ENCODE peak calls at places on chromosomes 13 and 19, in four cellular contexts. G is uterus, Z is heart left ventricle, W is hepatocyte. H is an unnamed sample. For H3K27me3 and H3K4me1, the result is how much of the 10 kb centered on the place peaks cover.

GRCh38 chr13:77002590-77003190 is 10.8 kb downstream of the CLN5 start:
- DNase-seq in G (no peak), W (peak), Z (no peak), H (no peak)

GRCh38 chr19:38210458-38210987 is 13.5 kb downstream of the DPF1 start:
- DNase-seq in G (peak), W (peak), Z (peak), H (peak)

GRCh38 chr13:44974056-44974798 is 15.0 kb downstream of the NUFIP1 start:
- DNase-seq in W (no peak), Z (peak), G (no peak), H (no peak)

GRCh38 chr19:40442328-40443130 is 1.6 kb downstream of the SERTAD3 start:
- DNase-seq in G (no peak), Z (no peak), W (no peak), H (no peak)

GRCh38 chr13:36059366-36059765 is 71.8 kb downstream of the DCLK1 start:
- DNase-seq in Z (no peak), W (peak), G (no peak), H (no peak)

GRCh38 chr19:10852941-10853340 is 4.7 kb downstream of the C19orf38 start:
- DNase-seq in G (no peak), W (no peak), Z (no peak), H (no peak)

GRCh38 chr13:63551731-63552130 is 2136.1 kb upstream of the PCDH20 start:
- DNase-seq in W (no peak), G (no peak), Z (no peak), H (no peak)

GRCh38 chr19:33304760-33305647 is 2.7 kb upstream of the CEBPA start:
- DNase-seq in Z (no peak), W (peak), G (no peak), H (peak)

GRCh38 chr13:113664751-113665581 is 2.1 kb upstream of the GRK1 start:
- DNase-seq in W (no peak), G (peak), Z (peak), H (peak)

GRCh38 chr13:38661276-38661675 is 25.6 kb upstream of the FREM2 start:
- DNase-seq in G (no peak), Z (no peak), W (no peak), H (no peak)

GRCh38 chr13:93147946-93148345 is 78.7 kb upstream of the GPC6 start:
- DNase-seq in W (no peak), G (no peak), Z (no peak), H (no peak)

GRCh38 chr19:13726323-13726722 is 38.0 kb upstream of the MRI1 start:
- DNase-seq in Z (no peak), W (no peak), G (no peak), H (no peak)

GRCh38 chr19:48813123-48813911 is 2.5 kb upstream of the BCAT2 start:
- DNase-seq in G (no peak), Z (no peak), W (peak), H (no peak)

GRCh38 chr19:15672580-15673175 is at the start of gene CYP4F12:
- DNase-seq in Z (peak), G (peak), W (peak), H (peak)

GRCh38 chr13:62510906-62511655 is 1095.4 kb upstream of the PCDH20 start:
- DNase-seq in W (no peak), G (no peak), Z (no peak), H (no peak)

GRCh38 chr13:68540244-68540643 is 1310.1 kb upstream of the PCDH9 start:
- DNase-seq in W (no peak), Z (no peak), G (no peak), H (no peak)

GRCh38 chr19:1452802-1453524 is 3.0 kb downstream of the APC2 start:
- DNase-seq in G (no peak), W (no peak), Z (no peak), H (no peak)

GRCh38 chr19:1455002-1455335 is 5.0 kb downstream of the APC2 start:
- DNase-seq in W (no peak), G (no peak), Z (no peak), H (no peak)

GRCh38 chr19:1455336-1456120 is 5.6 kb downstream of the APC2 start:
- DNase-seq in W (peak), Z (no peak), G (peak), H (peak)

GRCh38 chr19:1451916-1452801 is 2.2 kb downstream of the APC2 start:
- DNase-seq in Z (no peak), G (no peak), W (no peak), H (no peak)

GRCh38 chr19:1453525-1454371 is 3.8 kb downstream of the APC2 start:
- DNase-seq in Z (no peak), W (no peak), G (peak), H (no peak)
- H3K27me3 ChIP-seq in Z (half or more), W (half or more), G (half or more), H (half or more)

DNA sequence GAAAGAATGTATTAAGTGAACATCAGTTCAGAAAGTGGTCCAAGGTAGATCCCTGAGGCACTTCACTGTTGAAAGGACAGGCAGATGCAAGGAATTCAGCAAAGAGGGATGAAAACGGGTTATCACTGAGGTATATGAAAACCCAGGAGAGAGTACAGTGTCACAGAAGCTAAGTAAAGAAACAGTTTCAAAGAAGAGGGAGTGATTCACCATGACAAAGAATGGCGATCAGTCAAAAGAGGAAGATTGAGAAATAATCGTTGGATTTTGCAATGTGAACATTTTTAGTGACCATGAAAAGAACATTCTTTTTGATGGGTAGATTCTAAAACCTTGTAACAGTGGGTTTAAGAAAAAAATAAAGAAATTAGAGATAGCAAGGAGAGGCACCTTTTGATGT is 99.3 kb downstream of the EPSTI1 start:
- DNase-seq in W (no peak), G (no peak), Z (no peak), H (no peak)
- H3K27ac ChIP-seq in W (no peak), G (no peak), Z (no peak), H (no peak)

DNA sequence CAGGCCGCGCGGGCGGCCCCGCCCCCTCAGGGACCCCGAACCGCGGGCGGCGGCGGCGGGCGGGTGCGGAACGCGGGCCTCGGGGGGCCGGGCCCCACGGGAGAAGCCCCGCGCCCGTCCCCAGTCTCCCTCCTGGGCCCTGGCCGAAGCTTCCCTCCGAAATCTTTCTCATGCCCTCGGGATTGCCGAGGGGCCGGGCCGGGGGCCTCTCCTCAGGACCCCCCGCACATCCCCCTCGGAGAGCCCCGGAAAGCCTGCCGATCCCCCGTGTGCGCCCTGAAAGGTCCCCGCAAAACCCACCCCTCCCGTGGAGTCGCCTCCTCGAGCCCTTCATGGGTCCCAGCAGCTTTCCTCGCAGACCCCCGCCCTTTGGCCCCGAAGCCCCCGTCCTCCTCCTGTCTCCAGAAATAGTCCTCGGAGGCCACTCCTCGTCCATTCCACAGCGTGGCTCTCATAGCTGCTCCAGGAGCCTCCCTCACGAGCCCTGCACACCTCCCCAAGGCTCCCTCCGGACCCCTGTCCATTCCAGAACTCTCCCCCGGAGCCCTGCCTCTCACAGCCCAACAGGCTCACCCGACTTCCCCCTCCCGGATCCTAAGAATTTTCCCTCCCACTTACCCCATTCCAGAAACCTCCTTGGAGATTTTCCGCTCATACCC is 555 bp downstream of the SAMD4B start:
- DNase-seq in Z (no peak), G (peak), W (peak), H (no peak)
- H3K4me1 ChIP-seq in Z (under half), G (under half), W (under half), H (half or more)

GRCh38 chr13:99955107-99955746 is 16.3 kb downstream of the ZIC5 start:
- DNase-seq in Z (no peak), W (no peak), G (no peak), H (peak)
- H3K27me3 ChIP-seq in Z (half or more), W (half or more), G (under half), H (under half)

GRCh38 chr13:46211521-46212351 is at the start of gene LRRC63:
- DNase-seq in W (peak), Z (peak), G (peak), H (peak)
- H3K27ac ChIP-seq in W (peak), Z (no peak), G (peak), H (peak)

GRCh38 chr13:97225533-97225932 is 3.4 kb downstream of the MBNL2 start:
- DNase-seq in Z (peak), W (no peak), G (no peak), H (no peak)

GRCh38 chr13:97224544-97225324 is 2.6 kb downstream of the MBNL2 start:
- DNase-seq in Z (peak), G (no peak), W (peak), H (no peak)

GRCh38 chr13:97228850-97229521 is 6.9 kb downstream of the MBNL2 start:
- DNase-seq in Z (no peak), W (no peak), G (no peak), H (no peak)

GRCh38 chr13:97226013-97226412 is 3.9 kb downstream of the MBNL2 start:
- DNase-seq in W (no peak), G (no peak), Z (no peak), H (no peak)

DNA sequence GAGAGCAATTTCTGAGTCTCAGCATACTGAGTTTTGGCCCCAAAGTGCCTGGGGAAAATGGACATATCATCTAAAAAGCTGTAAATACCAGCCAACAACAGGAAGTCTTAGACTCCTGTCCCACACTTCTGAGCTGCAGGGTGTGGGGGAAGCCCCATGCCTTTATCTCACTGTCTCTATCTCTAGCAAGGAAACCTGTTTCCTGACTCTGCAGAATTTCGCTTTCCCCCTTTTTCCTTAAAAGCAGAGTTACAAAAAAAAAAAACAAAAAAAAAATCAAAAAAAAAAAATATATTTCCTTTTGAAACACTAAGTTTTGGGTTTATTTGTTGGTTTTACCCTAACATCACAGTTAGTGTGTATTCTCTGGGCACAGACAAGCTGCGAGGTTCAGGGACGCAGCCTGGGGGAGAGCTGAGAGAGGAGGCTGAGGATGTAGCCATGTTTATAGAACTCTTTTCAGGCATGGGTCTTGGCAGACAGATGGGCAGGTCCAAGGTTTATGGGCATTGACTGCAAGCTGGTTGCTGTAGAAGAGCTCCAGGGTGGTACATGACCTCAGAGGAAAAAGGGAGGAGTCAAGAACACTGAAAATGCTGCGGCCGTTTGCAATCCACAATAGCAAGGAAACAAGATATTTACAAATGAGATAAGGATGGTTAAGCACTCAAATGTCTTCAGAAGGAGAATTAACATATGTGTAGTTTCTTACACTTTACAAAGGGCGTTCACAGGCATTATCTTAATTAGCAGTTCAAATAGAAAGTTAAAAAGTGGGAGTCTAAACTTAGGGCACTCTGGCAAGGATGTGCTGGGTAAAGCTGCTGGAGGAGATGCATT is 4.9 kb downstream of the MBNL2 start:
- DNase-seq in W (peak), Z (no peak), G (no peak), H (no peak)
- H3K4me1 ChIP-seq in W (under half), Z (under half), G (under half), H (under half)

GRCh38 chr13:22220186-22221160 is 549.6 kb downstream of the FGF9 start:
- DNase-seq in G (no peak), Z (no peak), W (no peak), H (no peak)

GRCh38 chr13:22214184-22214583 is 543.3 kb downstream of the FGF9 start:
- DNase-seq in W (no peak), G (no peak), Z (no peak), H (no peak)

GRCh38 chr13:22218784-22219183 is 547.9 kb downstream of the FGF9 start:
- DNase-seq in W (no peak), Z (no peak), G (no peak), H (no peak)
- H3K27me3 ChIP-seq in W (under half), Z (under half), G (under half), H (under half)

GRCh38 chr19:50331187-50332013 is 2.2 kb upstream of the KCNC3 start:
- DNase-seq in W (no peak), Z (peak), G (no peak), H (no peak)
- H3K27ac ChIP-seq in W (peak), Z (no peak), G (no peak), H (peak)